ENCODE peak calls at places on chromosomes 7 and 10, in six cellular contexts. C is NCI-H446, L is germinal center, B is small intestine, W is uterus, Q is retina. P is an unnamed sample.

GRCh38 chr10:69629897-69630650 is at the start of gene FAM241B:
- DNase-seq in C (no peak), L (peak), B (peak), W (peak), Q (peak), P (peak)

GRCh38 chr10:52652431-52653220 is 120.0 kb downstream of the MBL2 start:
- DNase-seq in C (no peak), L (no peak), B (no peak), W (no peak), Q (peak), P (no peak)

GRCh38 chr10:132571565-132572544 is 34.3 kb downstream of the INPP5A start:
- DNase-seq in C (no peak), L (peak), B (peak), W (peak), Q (no peak), P (peak)

GRCh38 chr10:131084791-131085585 is 226.5 kb downstream of the TCERG1L start:
- DNase-seq in C (no peak), L (no peak), B (no peak), W (no peak), Q (no peak), P (no peak)

GRCh38 chr10:113303747-113304146 is 249.1 kb upstream of the HABP2 start:
- DNase-seq in C (no peak), L (no peak), B (no peak), W (no peak), Q (no peak), P (no peak)

GRCh38 chr10:95767884-95768556 is 12.1 kb downstream of the ENTPD1 start:
- DNase-seq in C (no peak), L (no peak), B (peak), W (no peak), Q (no peak), P (no peak)

GRCh38 chr10:31426425-31426824 is 107.4 kb downstream of the ZEB1 start:
- DNase-seq in C (no peak), L (no peak), B (no peak), W (peak), Q (no peak), P (no peak)

GRCh38 chr10:49534670-49535381 is 4.1 kb downstream of the ERCC6 start:
- DNase-seq in C (no peak), L (no peak), B (no peak), W (no peak), Q (no peak), P (no peak)

GRCh38 chr7:122686360-122686878 is 12.5 kb downstream of the RNF133 start:
- DNase-seq in C (no peak), L (no peak), B (no peak), W (no peak), Q (no peak), P (no peak)

GRCh38 chr7:139644191-139644590 is 120.7 kb downstream of the CLEC2L start:
- DNase-seq in C (no peak), L (no peak), B (no peak), W (no peak), Q (no peak), P (no peak)

GRCh38 chr7:142797799-142798377 is 27.1 kb downstream of the PRSS2 start:
- DNase-seq in C (no peak), L (no peak), B (no peak), W (no peak), Q (no peak), P (peak)

GRCh38 chr10:30935078-30935477 is 96.6 kb downstream of the ZNF438 start:
- DNase-seq in C (no peak), L (no peak), B (peak), W (no peak), Q (no peak), P (no peak)

GRCh38 chr10:121168513-121169216 is 317.5 kb downstream of the WDR11 start:
- DNase-seq in C (no peak), L (no peak), B (no peak), W (no peak), Q (no peak), P (no peak)

GRCh38 chr10:15168296-15168780 is at the start of gene NMT2:
- DNase-seq in C (peak), L (no peak), B (peak), W (no peak), Q (peak), P (no peak)

GRCh38 chr10:50740351-50740688 is 584 bp downstream of the ASAH2B start:
- DNase-seq in C (no peak), L (peak), B (peak), W (peak), Q (no peak), P (no peak)

GRCh38 chr7:630539-630938 is 96.0 kb upstream of the DNAAF5 start:
- DNase-seq in C (no peak), L (no peak), B (no peak), W (no peak), Q (no peak), P (no peak)